ENCODE peak calls at places on chromosomes 2 and 18, in five cellular contexts. One of them, this sample, is unnamed. For H3K4me1, the result is how much of the 10 kb centered on the place peaks cover.

GRCh38 chr18:68376931-68377330 is 338.0 kb downstream of the TMX3 start:
- DNase-seq in breast epithelium: no peak
- DNase-seq in right lobe of liver: no peak
- DNase-seq in uterus: no peak
- DNase-seq in fibroblast of lung: no peak
- DNase-seq in this sample: no peak

GRCh38 chr18:45435810-45436209 is 179.5 kb upstream of the SLC14A2 start:
- DNase-seq in breast epithelium: no peak
- DNase-seq in right lobe of liver: no peak
- DNase-seq in uterus: no peak
- DNase-seq in fibroblast of lung: no peak
- DNase-seq in this sample: no peak

GRCh38 chr2:180478883-180479282 is 471.8 kb upstream of the CWC22 start:
- DNase-seq in breast epithelium: no peak
- DNase-seq in right lobe of liver: no peak
- DNase-seq in uterus: no peak
- DNase-seq in fibroblast of lung: peak
- DNase-seq in this sample: no peak

GRCh38 chr2:192741889-192742288 is 547.2 kb upstream of the TMEFF2 start:
- DNase-seq in breast epithelium: no peak
- DNase-seq in right lobe of liver: no peak
- DNase-seq in uterus: no peak
- DNase-seq in fibroblast of lung: no peak
- DNase-seq in this sample: no peak

GRCh38 chr2:241993386-241994005 is 124.0 kb downstream of the RTP5 start:
- DNase-seq in breast epithelium: peak
- DNase-seq in right lobe of liver: no peak
- DNase-seq in uterus: no peak
- DNase-seq in fibroblast of lung: no peak
- DNase-seq in this sample: no peak

GRCh38 chr2:24819442-24820174 is 26.4 kb downstream of the CENPO start:
- DNase-seq in breast epithelium: no peak
- DNase-seq in right lobe of liver: no peak
- DNase-seq in uterus: peak
- DNase-seq in fibroblast of lung: no peak
- DNase-seq in this sample: no peak

GRCh38 chr2:135994281-135994680 is 8.9 kb upstream of the DARS1 start:
- DNase-seq in breast epithelium: no peak
- DNase-seq in right lobe of liver: no peak
- DNase-seq in uterus: no peak
- DNase-seq in fibroblast of lung: no peak
- DNase-seq in this sample: no peak

GRCh38 chr2:109136542-109136941 is 7.5 kb downstream of the SH3RF3 start:
- DNase-seq in breast epithelium: no peak
- DNase-seq in right lobe of liver: no peak
- DNase-seq in uterus: no peak
- DNase-seq in fibroblast of lung: no peak
- DNase-seq in this sample: no peak

GRCh38 chr2:10009811-10010781 is 33.3 kb upstream of the KLF11 start:
- DNase-seq in breast epithelium: peak
- DNase-seq in right lobe of liver: peak
- DNase-seq in uterus: peak
- DNase-seq in fibroblast of lung: peak
- DNase-seq in this sample: peak

GRCh38 chr2:74223941-74224770 is 25.7 kb downstream of the MTHFD2 start:
- DNase-seq in breast epithelium: no peak
- DNase-seq in right lobe of liver: no peak
- DNase-seq in uterus: no peak
- DNase-seq in fibroblast of lung: no peak
- DNase-seq in this sample: no peak

GRCh38 chr2:26173596-26174482 is 951 bp downstream of the GAREM2 start:
- DNase-seq in breast epithelium: peak
- DNase-seq in right lobe of liver: no peak
- DNase-seq in uterus: no peak
- DNase-seq in fibroblast of lung: no peak
- DNase-seq in this sample: no peak

GRCh38 chr2:127219716-127220090 is 396 bp downstream of the CYP27C1 start:
- DNase-seq in breast epithelium: no peak
- DNase-seq in right lobe of liver: no peak
- DNase-seq in uterus: no peak
- DNase-seq in fibroblast of lung: peak
- DNase-seq in this sample: no peak

GRCh38 chr2:153828335-153828734 is 43.4 kb upstream of the GALNT13 start:
- DNase-seq in breast epithelium: no peak
- DNase-seq in right lobe of liver: no peak
- DNase-seq in uterus: no peak
- DNase-seq in fibroblast of lung: no peak
- DNase-seq in this sample: no peak

GRCh38 chr2:147600223-147600622 is 244.6 kb upstream of the ACVR2A start:
- DNase-seq in breast epithelium: no peak
- DNase-seq in right lobe of liver: no peak
- DNase-seq in uterus: no peak
- DNase-seq in fibroblast of lung: peak
- DNase-seq in this sample: no peak

GRCh38 chr2:31980674-31981356 is 30.0 kb downstream of the MEMO1 start:
- DNase-seq in breast epithelium: no peak
- DNase-seq in right lobe of liver: no peak
- DNase-seq in uterus: no peak
- DNase-seq in fibroblast of lung: peak
- DNase-seq in this sample: no peak

GRCh38 chr2:221676566-221677172 is 104.6 kb upstream of the EPHA4 start:
- DNase-seq in breast epithelium: no peak
- DNase-seq in right lobe of liver: no peak
- DNase-seq in uterus: no peak
- DNase-seq in fibroblast of lung: peak
- DNase-seq in this sample: no peak

GRCh38 chr2:56183643-56184499 is at the start of gene CCDC85A:
- DNase-seq in breast epithelium: peak
- DNase-seq in right lobe of liver: peak
- DNase-seq in uterus: peak
- DNase-seq in fibroblast of lung: peak
- DNase-seq in this sample: peak

GRCh38 chr2:177604291-177605065 is 211.9 kb downstream of the AGPS start:
- DNase-seq in breast epithelium: no peak
- DNase-seq in right lobe of liver: no peak
- DNase-seq in uterus: peak
- DNase-seq in fibroblast of lung: peak
- DNase-seq in this sample: no peak

GRCh38 chr2:239519081-239519920 is 118.5 kb upstream of the HDAC4 start:
- DNase-seq in breast epithelium: no peak
- DNase-seq in right lobe of liver: peak
- DNase-seq in uterus: no peak
- DNase-seq in fibroblast of lung: no peak
- DNase-seq in this sample: no peak

GRCh38 chr2:196914867-196915465 is 11.5 kb downstream of the PGAP1 start:
- DNase-seq in breast epithelium: no peak
- DNase-seq in right lobe of liver: no peak
- DNase-seq in uterus: no peak
- DNase-seq in fibroblast of lung: no peak
- DNase-seq in this sample: no peak

GRCh38 chr18:63578357-63578958 is 8.7 kb upstream of the SERPINB13 start:
- DNase-seq in breast epithelium: no peak
- DNase-seq in right lobe of liver: no peak
- DNase-seq in uterus: peak
- DNase-seq in fibroblast of lung: peak
- DNase-seq in this sample: no peak

GRCh38 chr2:10256525-10257031 is 46.1 kb upstream of the HPCAL1 start:
- DNase-seq in breast epithelium: no peak
- DNase-seq in right lobe of liver: no peak
- DNase-seq in uterus: no peak
- DNase-seq in fibroblast of lung: no peak
- DNase-seq in this sample: no peak

GRCh38 chr18:34661464-34662087 is 48.5 kb upstream of the DTNA start:
- DNase-seq in breast epithelium: no peak
- DNase-seq in right lobe of liver: no peak
- DNase-seq in uterus: no peak
- DNase-seq in fibroblast of lung: peak
- DNase-seq in this sample: no peak

GRCh38 chr18:48832961-48833700 is 117.6 kb downstream of the SMAD7 start:
- DNase-seq in breast epithelium: no peak
- DNase-seq in right lobe of liver: peak
- DNase-seq in uterus: peak
- DNase-seq in fibroblast of lung: peak
- DNase-seq in this sample: no peak
- H3K4me1 ChIP-seq in breast epithelium: under half
- H3K4me1 ChIP-seq in right lobe of liver: under half
- H3K4me1 ChIP-seq in uterus: under half
- H3K4me1 ChIP-seq in fibroblast of lung: under half
- H3K4me1 ChIP-seq in this sample: under half

GRCh38 chr2:3101704-3102055 is 275.9 kb downstream of the EIPR1 start:
- DNase-seq in breast epithelium: no peak
- DNase-seq in right lobe of liver: no peak
- DNase-seq in uterus: no peak
- DNase-seq in fibroblast of lung: no peak
- DNase-seq in this sample: no peak
- H3K4me1 ChIP-seq in breast epithelium: under half
- H3K4me1 ChIP-seq in right lobe of liver: under half
- H3K4me1 ChIP-seq in uterus: under half
- H3K4me1 ChIP-seq in fibroblast of lung: under half
- H3K4me1 ChIP-seq in this sample: under half

DNA sequence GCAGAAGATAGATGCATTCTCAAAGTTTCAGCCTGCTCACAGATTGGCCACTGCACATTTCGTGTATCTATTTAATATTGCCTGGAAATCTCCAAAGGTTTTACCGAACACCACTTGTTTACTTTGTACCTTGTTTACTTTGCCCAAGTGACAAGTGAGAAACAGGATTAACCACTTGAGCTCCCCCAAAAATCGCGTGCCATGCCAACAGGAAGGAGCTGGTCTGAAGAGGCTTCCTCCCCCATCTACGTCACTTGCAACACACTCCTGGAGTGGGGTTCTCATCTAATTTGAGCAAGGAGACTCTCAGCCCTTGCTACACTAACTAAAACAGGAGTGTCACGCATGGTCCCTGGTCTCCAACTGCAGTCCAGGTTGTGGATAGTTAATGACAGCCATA is 212.5 kb upstream of the TMEM200C start:
- DNase-seq in breast epithelium: no peak
- DNase-seq in right lobe of liver: no peak
- DNase-seq in uterus: no peak
- DNase-seq in fibroblast of lung: no peak
- DNase-seq in this sample: no peak
- H3K4me1 ChIP-seq in breast epithelium: under half
- H3K4me1 ChIP-seq in right lobe of liver: under half
- H3K4me1 ChIP-seq in uterus: under half
- H3K4me1 ChIP-seq in fibroblast of lung: under half
- H3K4me1 ChIP-seq in this sample: under half

GRCh38 chr2:105806994-105807393 is 62.3 kb downstream of the NCK2 start:
- DNase-seq in breast epithelium: no peak
- DNase-seq in right lobe of liver: no peak
- DNase-seq in uterus: no peak
- DNase-seq in fibroblast of lung: no peak
- DNase-seq in this sample: no peak

GRCh38 chr2:105809099-105809473 is 64.4 kb downstream of the NCK2 start:
- DNase-seq in breast epithelium: no peak
- DNase-seq in right lobe of liver: no peak
- DNase-seq in uterus: no peak
- DNase-seq in fibroblast of lung: no peak
- DNase-seq in this sample: no peak

GRCh38 chr2:105809723-105810122 is 65.0 kb downstream of the NCK2 start:
- DNase-seq in breast epithelium: no peak
- DNase-seq in right lobe of liver: no peak
- DNase-seq in uterus: no peak
- DNase-seq in fibroblast of lung: no peak
- DNase-seq in this sample: no peak

GRCh38 chr2:105812180-105813044 is 67.7 kb downstream of the NCK2 start:
- DNase-seq in breast epithelium: no peak
- DNase-seq in right lobe of liver: no peak
- DNase-seq in uterus: no peak
- DNase-seq in fibroblast of lung: peak
- DNase-seq in this sample: peak

GRCh38 chr2:105808418-105809098 is 63.8 kb downstream of the NCK2 start:
- DNase-seq in breast epithelium: no peak
- DNase-seq in right lobe of liver: no peak
- DNase-seq in uterus: no peak
- DNase-seq in fibroblast of lung: no peak
- DNase-seq in this sample: no peak
- H3K4me1 ChIP-seq in breast epithelium: under half
- H3K4me1 ChIP-seq in right lobe of liver: under half
- H3K4me1 ChIP-seq in uterus: under half
- H3K4me1 ChIP-seq in fibroblast of lung: under half
- H3K4me1 ChIP-seq in this sample: under half

GRCh38 chr2:173955867-173956266 is 9.3 kb downstream of the SP3 start:
- DNase-seq in breast epithelium: no peak
- DNase-seq in right lobe of liver: no peak
- DNase-seq in uterus: no peak
- DNase-seq in fibroblast of lung: no peak
- DNase-seq in this sample: no peak
- H3K4me1 ChIP-seq in breast epithelium: under half
- H3K4me1 ChIP-seq in right lobe of liver: under half
- H3K4me1 ChIP-seq in uterus: under half
- H3K4me1 ChIP-seq in fibroblast of lung: under half
- H3K4me1 ChIP-seq in this sample: half or more

DNA sequence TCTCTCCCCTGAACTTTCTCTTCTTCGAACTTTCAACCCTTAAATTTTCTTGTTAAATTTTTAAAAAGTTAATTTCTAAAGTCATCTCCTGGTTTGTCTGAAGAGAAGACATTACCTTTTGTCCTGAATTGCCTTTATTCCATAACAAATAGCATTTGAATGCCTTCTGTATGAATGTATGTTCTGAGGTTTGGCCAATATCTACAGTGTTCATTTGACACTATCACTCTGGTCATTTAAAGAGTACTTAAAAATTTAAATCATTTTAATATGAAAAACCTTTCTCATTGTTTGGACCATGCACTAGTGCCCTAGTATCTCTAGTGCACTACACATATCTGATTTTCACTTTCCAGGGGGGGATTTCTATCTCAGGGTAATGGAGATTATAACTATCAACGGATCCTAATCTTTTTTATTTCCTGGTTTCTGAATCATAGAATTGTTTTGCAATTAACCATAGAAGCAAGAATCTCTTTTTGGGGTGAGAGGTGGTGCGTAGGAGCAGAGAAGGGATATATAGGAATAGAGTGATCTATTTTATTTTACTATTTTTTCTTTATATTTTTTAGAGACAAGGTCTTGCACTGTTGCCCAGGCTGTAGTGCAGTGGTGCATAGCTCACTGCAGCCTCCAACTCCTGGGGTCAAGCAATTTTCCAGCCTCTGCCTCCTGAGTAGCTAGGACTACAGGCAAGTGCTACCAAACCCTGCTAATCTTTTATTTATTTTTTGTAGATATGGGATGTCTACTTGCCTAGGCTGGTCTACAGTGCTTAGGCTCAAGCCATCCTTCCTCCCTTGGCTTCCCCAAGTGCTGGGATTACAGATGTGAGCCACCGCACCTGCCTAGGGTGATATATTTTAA is 25.5 kb downstream of the TANC1 start:
- DNase-seq in breast epithelium: no peak
- DNase-seq in right lobe of liver: no peak
- DNase-seq in uterus: no peak
- DNase-seq in fibroblast of lung: peak
- DNase-seq in this sample: no peak
- H3K4me1 ChIP-seq in breast epithelium: under half
- H3K4me1 ChIP-seq in right lobe of liver: under half
- H3K4me1 ChIP-seq in uterus: under half
- H3K4me1 ChIP-seq in fibroblast of lung: under half
- H3K4me1 ChIP-seq in this sample: under half

This sample was measured in tibial nerve.